ENCODE peak calls at places on chromosomes 16 and 17, in nine cellular contexts. T, M, W, G, I, R, O, K and U are unnamed samples.

GRCh38 chr17:48577946-48578615 is at the start of gene HOXB4:
- DNase-seq in T (peak; percentile 60), M (no peak), W (peak; percentile 88), G (no peak), I (no peak), R (no peak), O (peak; percentile 65), K (peak; percentile 68), U (no peak)

GRCh38 chr17:33667052-33667509 is 374.0 kb upstream of the ASIC2 start:
- DNase-seq in T (no peak), M (no peak), W (no peak), G (no peak), I (peak; percentile 5), R (no peak), O (no peak), K (no peak), U (no peak)

GRCh38 chr17:9434502-9435113 is 141.0 kb downstream of the STX8 start:
- DNase-seq in T (no peak), M (peak; percentile 34), W (no peak), G (no peak), I (no peak), R (no peak), O (no peak), K (no peak), U (no peak)

GRCh38 chr17:7260601-7261376 is 1.5 kb downstream of the CLDN7 start:
- DNase-seq in T (no peak), M (no peak), W (peak; percentile 88), G (no peak), I (no peak), R (no peak), O (no peak), K (no peak), U (no peak)

GRCh38 chr16:71846443-71846842 is 667 bp downstream of the ATXN1L start:
- DNase-seq in T (no peak), M (peak; percentile 50), W (no peak), G (no peak), I (no peak), R (no peak), O (no peak), K (no peak), U (no peak)

GRCh38 chr17:61928101-61928436 is 287 bp upstream of the INTS2 start:
- DNase-seq in T (no peak), M (no peak), W (no peak), G (no peak), I (no peak), R (no peak), O (no peak), K (no peak), U (no peak)

GRCh38 chr17:78838574-78839005 is 2.0 kb downstream of the USP36 start:
- DNase-seq in T (no peak), M (no peak), W (no peak), G (no peak), I (no peak), R (no peak), O (no peak), K (no peak), U (no peak)

GRCh38 chr17:36600936-36601302 is 464 bp upstream of the MRM1 start:
- DNase-seq in T (no peak), M (peak; percentile 50), W (no peak), G (no peak), I (peak; percentile 19), R (no peak), O (no peak), K (no peak), U (no peak)

GRCh38 chr16:1193143-1193824 is 31.8 kb downstream of the TPSG1 start:
- DNase-seq in T (no peak), M (no peak), W (no peak), G (no peak), I (no peak), R (no peak), O (no peak), K (no peak), U (no peak)

GRCh38 chr17:45247429-45248131 is 14.3 kb downstream of the SPATA32 start:
- DNase-seq in T (peak; percentile 83), M (peak; percentile 85), W (peak; percentile 99), G (no peak), I (peak; percentile 99), R (peak; percentile 70), O (no peak), K (peak; percentile 87), U (peak; percentile 47)

GRCh38 chr17:74133726-74134125 is 69.8 kb upstream of the RPL38 start:
- DNase-seq in T (no peak), M (no peak), W (no peak), G (no peak), I (no peak), R (no peak), O (no peak), K (no peak), U (no peak)

GRCh38 chr17:67520282-67520906 is 143.3 kb downstream of the PITPNC1 start:
- DNase-seq in T (no peak), M (peak; percentile 16), W (no peak), G (no peak), I (no peak), R (no peak), O (no peak), K (no peak), U (peak; percentile 71)

GRCh38 chr17:17345686-17346427 is 42.7 kb downstream of the NT5M start:
- DNase-seq in T (no peak), M (no peak), W (no peak), G (no peak), I (no peak), R (no peak), O (no peak), K (no peak), U (no peak)

GRCh38 chr17:20992987-20993862 is 49.6 kb downstream of the USP22 start:
- DNase-seq in T (no peak), M (peak; percentile 88), W (no peak), G (peak; percentile 94), I (peak; percentile 81), R (peak; percentile 61), O (peak; percentile 65), K (peak; percentile 61), U (peak; percentile 44)

GRCh38 chr17:72244494-72244893 is 123.7 kb downstream of the SOX9 start:
- DNase-seq in T (no peak), M (peak; percentile 56), W (no peak), G (no peak), I (no peak), R (no peak), O (no peak), K (no peak), U (no peak)

GRCh38 chr16:79171504-79172240 is 428.9 kb downstream of the MAF start:
- DNase-seq in T (no peak), M (no peak), W (no peak), G (no peak), I (no peak), R (no peak), O (no peak), K (no peak), U (no peak)

GRCh38 chr17:78020717-78021108 is 62.2 kb downstream of the TNRC6C start:
- DNase-seq in T (no peak), M (no peak), W (no peak), G (no peak), I (no peak), R (no peak), O (no peak), K (no peak), U (no peak)

GRCh38 chr17:20073056-20073979 is 64.2 kb downstream of the SPECC1 start:
- DNase-seq in T (no peak), M (peak; percentile 71), W (peak; percentile 63), G (peak; percentile 73), I (no peak), R (no peak), O (no peak), K (peak; percentile 67), U (no peak)

GRCh38 chr16:7976125-7976524 is 614.2 kb downstream of the TMEM114 start:
- DNase-seq in T (no peak), M (no peak), W (no peak), G (no peak), I (no peak), R (no peak), O (no peak), K (no peak), U (no peak)

DNA sequence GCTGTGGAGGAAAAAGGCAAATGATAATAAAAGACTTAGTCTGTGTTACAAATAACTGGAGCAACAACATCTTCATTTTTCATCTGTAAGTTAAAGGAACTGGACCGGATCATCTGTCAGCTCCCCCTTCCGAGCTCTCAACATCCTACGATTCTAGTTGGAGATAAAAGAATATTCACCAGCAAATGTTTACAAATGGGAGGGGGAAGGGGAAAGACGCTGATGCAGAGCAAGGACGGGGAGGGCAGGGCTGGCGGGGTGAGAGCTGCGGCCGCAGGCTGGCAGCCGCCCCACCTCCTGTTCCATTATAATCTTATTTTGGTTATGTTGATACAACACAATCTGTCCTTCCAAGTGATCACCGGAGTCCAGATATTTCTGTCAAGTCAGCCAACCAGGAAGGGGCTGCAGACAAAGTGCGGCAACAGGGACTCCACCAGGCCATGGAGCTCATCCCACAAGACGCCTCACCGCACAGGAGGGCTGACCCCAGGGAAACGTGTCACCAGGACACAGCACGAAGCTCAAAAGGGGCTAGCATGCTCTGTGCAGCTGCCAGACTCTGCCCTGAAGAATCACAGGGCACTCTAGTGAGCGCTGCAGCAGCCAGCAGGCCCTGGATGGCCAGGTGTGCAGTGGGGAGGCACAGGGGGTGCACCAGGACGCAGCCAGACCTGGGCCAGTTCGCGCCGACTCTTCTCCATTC is 19.7 kb downstream of the FBXO31 start:
- DNase-seq in T (no peak), M (no peak), W (peak; percentile 44), G (no peak), I (no peak), R (peak; percentile 29), O (no peak), K (peak; percentile 65), U (no peak)
- TF ChIP-seq CTCF in T (no peak), M (no peak), W (no peak), G (no peak), I (no peak), R (no peak), O (no peak), K (no peak), U (no peak)

DNA sequence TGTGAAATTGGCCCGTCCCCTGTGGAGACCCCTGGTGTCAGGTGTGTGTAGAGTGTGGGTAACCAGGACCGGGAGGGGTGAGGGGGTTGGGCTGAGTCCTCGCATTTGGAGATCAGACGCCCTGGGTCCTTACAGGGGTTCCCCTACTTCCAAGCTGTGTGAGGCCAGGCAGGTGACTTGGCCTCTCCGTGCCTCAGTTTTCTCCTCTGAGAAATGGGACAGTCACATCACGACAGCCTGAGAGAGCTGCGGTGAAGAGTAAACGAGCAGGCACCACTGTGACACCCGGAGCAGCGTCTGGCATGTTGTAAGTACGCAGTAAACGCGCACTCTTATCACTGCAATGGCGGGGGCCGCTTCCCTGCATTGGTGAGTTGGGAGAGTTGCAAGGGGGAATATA is 152.5 kb upstream of the CIBAR2 start:
- DNase-seq in T (no peak), M (no peak), W (no peak), G (no peak), I (no peak), R (no peak), O (no peak), K (no peak), U (no peak)
- TF ChIP-seq CTCF in T (no peak), M (no peak), W (no peak), G (no peak), I (no peak), R (no peak), O (no peak), K (no peak), U (no peak)

GRCh38 chr16:84144301-84144858 is 597 bp downstream of the HSDL1 start:
- DNase-seq in T (no peak), M (peak; percentile 24), W (peak; percentile 58), G (no peak), I (peak; percentile 14), R (no peak), O (no peak), K (peak; percentile 32), U (no peak)
- TF ChIP-seq CTCF in T (no peak), M (peak; percentile 35), W (no peak), G (no peak), I (no peak), R (no peak), O (peak; percentile 42), K (no peak), U (peak; percentile 12)

GRCh38 chr17:29589524-29590260 is at the start of gene GIT1:
- DNase-seq in T (no peak), M (peak; percentile 79), W (peak; percentile 90), G (peak; percentile 94), I (peak; percentile 85), R (peak; percentile 41), O (no peak), K (peak; percentile 89), U (peak; percentile 54)
- TF ChIP-seq CTCF in T (no peak), M (no peak), W (no peak), G (peak; percentile 9), I (no peak), R (peak; percentile 39), O (no peak), K (peak; percentile 13), U (no peak)